ENCODE peak calls at places on chromosomes 3 and 15, in nine cellular contexts. R is EL; A is lower lobe of right lung; X is progenitor cell of endocrine pancreas; T is naive thymus-derived CD4-positive, alpha-beta T cell; G is CD4-positive, alpha-beta memory T cell; E is psoas muscle; Z is cardiac septum; U is cardiac muscle cell. B is an unnamed sample.

GRCh38 chr3:159763466-159764210 is 225.0 kb upstream of the IL12A start:
- DNase-seq in E (peak), Z (peak), R (peak), G (no peak), X (peak), A (peak), U (peak), T (no peak), B (peak)

GRCh38 chr3:184738982-184739381 is 27.1 kb upstream of the MAGEF1 start:
- DNase-seq in T (no peak), X (no peak), G (no peak), E (no peak), A (no peak), R (no peak), Z (no peak), U (no peak), B (no peak)

GRCh38 chr3:45677045-45677436 is 12.2 kb upstream of the SACM1L start:
- DNase-seq in E (peak), T (peak), Z (no peak), U (peak), A (no peak), G (peak), X (no peak), R (peak), B (no peak)

GRCh38 chr3:53803124-53803815 is 42.9 kb downstream of the CHDH start:
- DNase-seq in X (no peak), R (no peak), Z (peak), U (no peak), A (no peak), T (no peak), E (no peak), G (no peak), B (no peak)

GRCh38 chr3:66200786-66201185 is 20.0 kb upstream of the SLC25A26 start:
- DNase-seq in E (no peak), X (no peak), A (no peak), U (no peak), Z (no peak), G (no peak), T (no peak), R (no peak), B (no peak)

GRCh38 chr3:106913111-106913698 is 464.0 kb upstream of the CCDC54 start:
- DNase-seq in T (no peak), X (no peak), U (peak), A (no peak), G (no peak), E (no peak), Z (no peak), R (no peak), B (peak)

GRCh38 chr3:86578071-86578470 is 412.9 kb downstream of the VGLL3 start:
- DNase-seq in X (no peak), E (no peak), Z (no peak), U (no peak), A (no peak), G (no peak), R (no peak), T (no peak), B (no peak)

GRCh38 chr15:58293622-58294550 is 137.9 kb upstream of the LIPC start:
- DNase-seq in T (no peak), A (no peak), Z (no peak), E (no peak), U (no peak), R (no peak), X (no peak), G (no peak), B (no peak)

GRCh38 chr3:177345049-177345972 is 148.0 kb upstream of the TBL1XR1 start:
- DNase-seq in T (no peak), Z (peak), G (peak), R (peak), A (peak), X (no peak), U (peak), E (peak), B (peak)

GRCh38 chr3:100358413-100358812 is 23.9 kb downstream of the NIT2 start:
- DNase-seq in U (no peak), E (no peak), A (no peak), R (no peak), X (no peak), T (no peak), G (no peak), Z (no peak), B (no peak)

GRCh38 chr3:41893977-41894376 is 67.9 kb downstream of the ULK4 start:
- DNase-seq in E (no peak), U (peak), T (peak), R (peak), Z (no peak), X (no peak), A (no peak), G (peak), B (no peak)

GRCh38 chr3:127209155-127209839 is 16.4 kb downstream of the PRR23E start:
- DNase-seq in U (no peak), G (no peak), A (no peak), E (no peak), T (no peak), Z (no peak), X (no peak), R (no peak), B (no peak)

GRCh38 chr15:62758126-62758951 is 284.2 kb upstream of the TPM1 start:
- DNase-seq in G (no peak), E (peak), X (no peak), A (no peak), Z (no peak), T (no peak), U (peak), R (peak), B (no peak)